ENCODE peak calls at places on chromosomes 1 and 21, in eight cellular contexts. N is body of pancreas, V is GM10248, J is left ventricle myocardium inferior, Q is uterus, G is dorsolateral prefrontal cortex, R is lower leg skin, P is AG10803. O is an unnamed sample.

GRCh38 chr21:20729376-20729775 is 268.8 kb upstream of the NCAM2 start:
- DNase-seq in G (no peak), J (no peak), N (no peak), P (no peak), R (no peak), V (no peak), Q (no peak), O (no peak)

GRCh38 chr1:173920868-173921267 is 3.7 kb upstream of the SERPINC1 start:
- DNase-seq in V (no peak), N (no peak), G (no peak), Q (no peak), J (no peak), R (no peak), P (no peak), O (no peak)

GRCh38 chr21:16589046-16589445 is 859.3 kb downstream of the USP25 start:
- DNase-seq in N (no peak), R (no peak), P (no peak), Q (no peak), G (no peak), V (no peak), J (no peak), O (no peak)

GRCh38 chr1:51234721-51235425 is 1.2 kb upstream of the RNF11 start:
- DNase-seq in V (peak; percentile 65), G (peak; percentile 63), J (peak; percentile 44), Q (peak; percentile 43), P (no peak), R (peak; percentile 94), N (peak; percentile 72), O (peak; percentile 75)

GRCh38 chr1:170805957-170806662 is 129.2 kb upstream of the MROH9 start:
- DNase-seq in Q (no peak), P (peak; percentile 18), V (no peak), R (no peak), N (peak; percentile 30), J (no peak), G (no peak), O (no peak)

GRCh38 chr1:162117039-162117816 is 47.7 kb downstream of the NOS1AP start:
- DNase-seq in J (no peak), G (no peak), P (no peak), R (no peak), V (no peak), N (no peak), Q (no peak), O (no peak)

GRCh38 chr1:37655274-37655673 is 20.6 kb upstream of the RSPO1 start:
- DNase-seq in J (no peak), N (no peak), G (no peak), V (no peak), Q (no peak), R (no peak), P (no peak), O (no peak)

GRCh38 chr1:19101244-19101643 is 108.8 kb downstream of the UBR4 start:
- DNase-seq in G (no peak), N (no peak), P (no peak), Q (no peak), J (no peak), R (no peak), V (no peak), O (no peak)

GRCh38 chr21:41678944-41679343 is 87.9 kb downstream of the RIPK4 start:
- DNase-seq in Q (peak; percentile 68), P (peak; percentile 97), V (no peak), G (peak; percentile 68), R (peak; percentile 97), J (peak; percentile 86), N (peak; percentile 99), O (no peak)

GRCh38 chr1:116268211-116268610 is 104.8 kb upstream of the ATP1A1 start:
- DNase-seq in P (peak; percentile 7), Q (no peak), G (peak; percentile 64), V (no peak), R (peak; percentile 94), J (no peak), N (peak; percentile 70), O (no peak)

GRCh38 chr1:31764307-31765040 is at the start of gene ADGRB2:
- DNase-seq in Q (no peak), N (peak; percentile 27), G (no peak), R (no peak), P (no peak), J (no peak), V (no peak), O (peak; percentile 73)

GRCh38 chr1:200211157-200211556 is 183.6 kb downstream of the NR5A2 start:
- DNase-seq in Q (no peak), N (no peak), R (no peak), P (peak; percentile 42), J (no peak), G (no peak), V (no peak), O (no peak)

GRCh38 chr21:45323487-45324380 is 36.0 kb upstream of the POFUT2 start:
- DNase-seq in R (no peak), Q (no peak), N (peak; percentile 5), P (peak; percentile 54), V (no peak), G (no peak), J (peak; percentile 11), O (no peak)

GRCh38 chr1:19651141-19651737 is 7.1 kb downstream of the NBL1 start:
- DNase-seq in Q (peak; percentile 75), G (no peak), N (peak; percentile 65), P (peak; percentile 58), V (peak; percentile 77), R (no peak), J (peak; percentile 59), O (peak; percentile 83)

GRCh38 chr1:36436820-36437219 is 13.4 kb downstream of the OSCP1 start:
- DNase-seq in R (no peak), J (no peak), N (no peak), G (no peak), V (no peak), P (no peak), Q (no peak), O (no peak)

GRCh38 chr21:45366931-45367401 is 38.0 kb upstream of the COL18A1 start:
- DNase-seq in Q (peak; percentile 91), G (no peak), N (peak; percentile 58), R (peak; percentile 90), P (peak; percentile 88), J (peak; percentile 72), V (no peak), O (no peak)

GRCh38 chr21:34073749-34074282 is 438 bp downstream of the MRPS6 start:
- DNase-seq in V (peak; percentile 51), J (peak; percentile 42), R (peak; percentile 85), N (peak; percentile 56), G (no peak), P (peak; percentile 26), Q (no peak), O (peak; percentile 75)

GRCh38 chr1:147072371-147073061 is 99.8 kb downstream of the PRKAB2 start:
- DNase-seq in J (no peak), R (no peak), Q (no peak), N (peak; percentile 21), P (no peak), V (no peak), G (no peak), O (no peak)

GRCh38 chr1:84300991-84301758 is at the start of gene SAMD13:
- DNase-seq in G (peak; percentile 71), Q (peak; percentile 37), N (peak; percentile 91), V (peak; percentile 25), R (peak; percentile 90), P (peak; percentile 45), J (peak; percentile 47), O (peak; percentile 38)

GRCh38 chr21:42579456-42580075 is 65.9 kb downstream of the SLC37A1 start:
- DNase-seq in V (no peak), G (peak; percentile 13), J (no peak), P (no peak), N (no peak), R (peak; percentile 82), Q (peak; percentile 11), O (no peak)

GRCh38 chr1:167472729-167473529 is 45.4 kb downstream of the CD247 start:
- DNase-seq in Q (no peak), V (no peak), P (no peak), G (no peak), N (no peak), R (no peak), J (no peak), O (no peak)

GRCh38 chr21:8988696-8989095 is 1532.7 kb upstream of the TPTE start:
- DNase-seq in N (no peak), P (no peak), R (no peak), V (no peak), Q (no peak), J (no peak), G (no peak), O (no peak)

GRCh38 chr1:153919879-153920852 is 2.6 kb downstream of the GATAD2B start:
- DNase-seq in G (no peak), N (no peak), Q (no peak), J (no peak), P (peak; percentile 28), V (no peak), R (no peak), O (peak; percentile 26)

GRCh38 chr1:9009438-9010366 is 16.5 kb downstream of the SLC2A7 start:
- DNase-seq in G (no peak), P (peak; percentile 12), Q (no peak), J (no peak), N (peak; percentile 21), R (no peak), V (peak; percentile 66), O (peak; percentile 71)
- TF ChIP-seq CTCF in G (no peak), P (peak; percentile 46), Q (peak; percentile 31), J (peak; percentile 60), N (peak; percentile 9), R (no peak), V (peak; percentile 69), O (peak; percentile 83)

GRCh38 chr1:151060241-151061011 is at the start of gene MLLT11:
- DNase-seq in G (peak; percentile 74), V (peak; percentile 37), Q (peak; percentile 68), J (peak; percentile 35), N (peak; percentile 31), P (peak; percentile 40), R (no peak), O (peak; percentile 36)
- TF ChIP-seq CTCF in G (no peak), V (no peak), Q (no peak), J (no peak), N (no peak), P (no peak), R (no peak), O (no peak)

GRCh38 chr1:184563308-184563707 is 176.5 kb downstream of the C1orf21 start:
- DNase-seq in R (no peak), P (peak; percentile 37), V (no peak), J (no peak), N (no peak), Q (no peak), G (no peak), O (no peak)
- TF ChIP-seq CTCF in R (no peak), P (peak; percentile 69), V (peak; percentile 41), J (peak; percentile 72), N (peak; percentile 37), Q (peak; percentile 75), G (peak; percentile 36), O (no peak)

DNA sequence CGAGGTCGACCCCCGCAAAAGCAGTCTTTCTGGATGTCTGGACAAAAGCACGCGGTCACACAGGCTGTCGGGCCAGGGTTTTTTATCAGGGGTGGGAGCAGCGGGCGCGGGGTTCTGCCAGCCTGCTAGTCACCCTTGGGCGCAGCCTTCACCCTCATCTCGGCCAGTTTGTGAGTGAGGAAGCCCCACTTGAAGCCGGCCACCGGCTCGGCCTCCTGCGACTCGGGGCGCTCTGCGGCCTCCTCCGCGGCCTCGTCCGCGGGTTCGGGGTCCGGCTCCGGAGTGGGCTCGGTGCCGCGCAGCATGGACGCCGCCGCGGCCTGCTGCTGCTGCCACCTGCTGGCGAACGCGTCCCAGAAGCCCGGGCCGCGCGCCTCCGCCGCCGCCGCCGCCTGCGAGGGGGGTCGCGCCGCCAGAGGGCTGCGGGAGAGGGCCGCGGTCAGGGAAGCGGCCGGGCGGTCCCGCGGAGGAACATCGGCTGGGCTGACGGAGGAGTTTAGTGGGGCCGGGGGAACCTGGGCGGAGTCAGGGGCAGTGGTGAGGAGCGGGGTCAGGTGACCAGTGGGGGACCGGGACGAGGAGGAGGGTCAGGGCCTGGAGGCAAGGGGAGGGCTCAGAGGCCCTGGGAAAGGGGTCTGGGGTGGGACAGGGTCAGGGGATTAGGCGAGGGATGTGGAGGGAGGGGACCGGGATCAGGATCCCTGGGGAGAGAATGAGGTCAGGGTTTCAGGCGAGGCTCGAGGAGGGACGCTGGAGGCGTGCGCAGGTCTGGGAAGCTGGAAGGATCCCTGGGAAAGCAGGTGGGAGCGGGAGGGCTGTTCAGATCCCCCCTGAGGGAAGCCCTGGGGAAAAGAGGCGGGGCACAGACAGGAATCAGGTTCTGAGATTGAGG is 4.5 kb downstream of the C1orf232 start:
- DNase-seq in N (peak; percentile 62), Q (peak; percentile 37), R (no peak), G (no peak), P (peak; percentile 8), V (peak; percentile 74), J (peak; percentile 45), O (peak; percentile 88)
- TF ChIP-seq CTCF in N (peak; percentile 81), Q (peak; percentile 80), R (no peak), G (no peak), P (peak; percentile 25), V (peak; percentile 74), J (peak; percentile 86), O (peak; percentile 75)